ENCODE peak calls at places on chromosomes 5 and 9, in six cellular contexts. A is psoas muscle, X is lower lobe of right lung, N is uterus, F is A549, R is heart left ventricle. V is an unnamed sample.

GRCh38 chr9:71980266-71981018 is 69.0 kb downstream of the C9orf85 start:
- DNase-seq in A (no peak), X (no peak), N (no peak), F (no peak), R (no peak), V (no peak)

GRCh38 chr9:82808478-82808877 is 254.5 kb downstream of the RASEF start:
- DNase-seq in A (no peak), X (no peak), N (no peak), F (no peak), R (no peak), V (no peak)

GRCh38 chr5:73198833-73199592 is 26.0 kb downstream of the TMEM174 start:
- DNase-seq in A (no peak), X (no peak), N (no peak), F (no peak), R (no peak), V (no peak)

GRCh38 chr9:112755675-112756074 is 5.1 kb downstream of the SNX30 start:
- DNase-seq in A (no peak), X (no peak), N (no peak), F (no peak), R (no peak), V (no peak)

GRCh38 chr9:88753691-88754367 is 218.9 kb downstream of the NXNL2 start:
- DNase-seq in A (no peak), X (no peak), N (no peak), F (no peak), R (no peak), V (no peak)

GRCh38 chr5:178786859-178787499 is 56.5 kb upstream of the ZNF354A start:
- DNase-seq in A (no peak), X (no peak), N (peak; percentile 49), F (peak; percentile 86), R (no peak), V (no peak)

GRCh38 chr5:90747693-90748092 is 189.1 kb downstream of the ADGRV1 start:
- DNase-seq in A (no peak), X (no peak), N (no peak), F (no peak), R (no peak), V (no peak)

GRCh38 chr9:111648066-111648465 is 13.3 kb upstream of the GNG10 start:
- DNase-seq in A (no peak), X (no peak), N (no peak), F (no peak), R (no peak), V (no peak)

GRCh38 chr5:52767217-52767743 is 20.4 kb upstream of the ITGA1 start:
- DNase-seq in A (no peak), X (no peak), N (no peak), F (no peak), R (no peak), V (no peak)

GRCh38 chr5:10354048-10354872 is 765 bp downstream of the MARCHF6 start:
- DNase-seq in A (peak; percentile 36), X (peak; percentile 59), N (no peak), F (peak; percentile 74), R (peak; percentile 68), V (peak; percentile 60)

GRCh38 chr9:136644593-136645342 is 17.9 kb upstream of the EGFL7 start:
- DNase-seq in A (peak; percentile 75), X (peak; percentile 90), N (peak; percentile 67), F (no peak), R (peak; percentile 96), V (no peak)

GRCh38 chr9:100428871-100429654 is 2.1 kb downstream of the MSANTD3 start:
- DNase-seq in A (no peak), X (no peak), N (peak; percentile 66), F (peak; percentile 94), R (no peak), V (peak; percentile 80)
- H3K27ac ChIP-seq in A (peak overlapping the region; percentile 91), X (no peak overlapping the region), N (peak overlapping the region; percentile 97), F (peak overlapping the region; percentile 99), R (peak overlapping the region; percentile 88), V (peak overlapping the region; percentile 94)

DNA sequence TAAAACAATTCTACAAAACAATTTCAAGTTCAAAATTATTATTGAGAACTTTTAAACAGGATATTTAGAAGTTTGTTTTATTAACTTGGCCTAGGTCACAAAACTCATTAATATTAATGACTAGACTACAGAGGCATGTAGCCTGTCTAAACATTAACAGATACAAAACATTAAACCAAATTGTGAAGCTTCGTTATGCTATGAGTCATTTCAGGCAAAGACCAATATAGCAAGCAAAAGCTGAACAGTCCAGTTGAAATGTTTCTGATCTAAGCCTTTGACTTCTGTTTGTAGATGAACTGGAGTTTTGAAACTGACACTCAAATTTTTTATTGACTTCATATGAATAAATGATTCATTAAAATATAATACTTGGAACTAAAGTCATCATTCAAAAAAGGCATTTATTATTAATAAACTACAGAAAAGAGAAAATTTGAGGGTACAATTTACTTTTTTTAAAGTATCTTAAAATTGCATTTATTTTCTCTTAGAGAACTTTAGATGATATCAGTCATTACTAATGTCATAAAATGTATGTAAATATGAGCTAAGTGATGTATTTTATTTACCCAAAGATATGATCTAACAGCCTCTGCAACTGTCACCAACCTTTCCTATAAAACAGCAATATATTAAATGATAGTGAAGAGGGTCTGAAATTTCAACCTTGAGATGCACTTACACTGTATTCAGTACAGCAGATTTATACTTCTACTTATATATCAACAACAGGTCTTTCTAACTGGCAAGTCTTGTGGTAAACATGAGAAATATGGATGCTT is 188.8 kb downstream of the COMMD10 start:
- DNase-seq in A (no peak), X (no peak), N (no peak), F (no peak), R (no peak), V (no peak)
- H3K27ac ChIP-seq in A (no peak overlapping the region), X (no peak overlapping the region), N (no peak overlapping the region), F (no peak overlapping the region), R (no peak overlapping the region), V (no peak overlapping the region)

GRCh38 chr9:116156621-116157314 is 3.2 kb downstream of the PAPPA start:
- DNase-seq in A (peak; percentile 64), X (no peak), N (peak; percentile 85), F (peak; percentile 85), R (peak; percentile 81), V (peak; percentile 65)
- H3K27ac ChIP-seq in A (peak overlapping the region; percentile 73), X (peak overlapping the region; percentile 39), N (peak overlapping the region; percentile 93), F (peak overlapping the region; percentile 99), R (peak overlapping the region; percentile 77), V (peak overlapping the region; percentile 48)

DNA sequence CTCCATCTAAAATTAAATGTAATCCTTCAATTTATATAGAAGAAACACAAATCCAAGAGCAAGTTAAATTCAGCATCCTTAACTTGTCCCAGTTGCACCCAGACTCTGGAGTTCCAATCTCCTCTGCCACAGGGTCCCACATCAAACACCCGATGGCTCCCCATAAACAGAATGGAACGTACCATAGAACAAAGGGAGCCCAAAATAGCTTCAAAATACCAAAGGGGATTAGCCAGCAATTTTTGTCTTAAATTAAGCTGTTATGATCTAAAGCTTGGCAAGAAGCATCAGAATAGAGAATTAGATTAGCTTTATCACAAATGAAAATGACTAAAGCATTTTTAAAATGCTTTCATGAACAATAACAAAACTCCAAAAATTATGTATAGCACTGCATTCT is 112.8 kb downstream of the FANCC start:
- DNase-seq in A (no peak), X (no peak), N (no peak), F (no peak), R (no peak), V (peak; percentile 16)
- H3K27ac ChIP-seq in A (no peak overlapping the region), X (no peak overlapping the region), N (no peak overlapping the region), F (no peak overlapping the region), R (no peak overlapping the region), V (no peak overlapping the region)

GRCh38 chr5:143564417-143564816 is 160.9 kb upstream of the NR3C1 start:
- DNase-seq in A (no peak), X (no peak), N (no peak), F (no peak), R (no peak), V (no peak)

GRCh38 chr5:143559586-143559985 is 156.1 kb upstream of the NR3C1 start:
- DNase-seq in A (no peak), X (no peak), N (no peak), F (no peak), R (no peak), V (no peak)

GRCh38 chr5:143560378-143560777 is 156.9 kb upstream of the NR3C1 start:
- DNase-seq in A (no peak), X (no peak), N (no peak), F (no peak), R (no peak), V (no peak)

GRCh38 chr5:143562935-143563334 is 159.4 kb upstream of the NR3C1 start:
- DNase-seq in A (no peak), X (no peak), N (no peak), F (peak; percentile 78), R (no peak), V (no peak)

DNA sequence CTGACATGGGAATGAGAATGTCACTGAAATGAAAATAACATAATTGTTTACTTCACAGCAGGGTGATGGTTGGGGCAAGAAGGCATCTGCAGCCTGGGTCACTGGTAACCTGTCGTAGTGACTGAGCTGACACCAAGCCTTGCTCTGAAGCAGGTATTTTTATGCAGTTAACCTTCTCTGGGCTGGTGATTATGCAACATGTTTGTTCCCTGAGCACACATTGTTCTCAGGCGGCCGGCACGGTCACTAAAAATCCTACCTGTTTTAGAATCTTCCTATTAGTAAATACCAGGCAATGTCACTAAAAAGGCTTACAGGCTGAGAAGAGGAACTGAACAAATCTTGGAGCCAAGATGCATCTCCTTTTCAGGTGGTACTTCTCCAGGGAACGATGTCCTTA is 157.8 kb upstream of the NR3C1 start:
- DNase-seq in A (no peak), X (no peak), N (no peak), F (no peak), R (no peak), V (no peak)
- H3K27ac ChIP-seq in A (no peak overlapping the region), X (no peak overlapping the region), N (no peak overlapping the region), F (peak overlapping the region; percentile 44), R (no peak overlapping the region), V (no peak overlapping the region)

GRCh38 chr5:114411380-114411931 is 49.6 kb downstream of the KCNN2 start:
- DNase-seq in A (no peak), X (no peak), N (no peak), F (no peak), R (no peak), V (no peak)

GRCh38 chr5:114402206-114402605 is 40.3 kb downstream of the KCNN2 start:
- DNase-seq in A (no peak), X (no peak), N (no peak), F (no peak), R (no peak), V (no peak)

GRCh38 chr5:114408847-114409246 is 47.0 kb downstream of the KCNN2 start:
- DNase-seq in A (no peak), X (no peak), N (no peak), F (no peak), R (no peak), V (no peak)

GRCh38 chr5:114412509-114413171 is 50.8 kb downstream of the KCNN2 start:
- DNase-seq in A (no peak), X (no peak), N (no peak), F (no peak), R (no peak), V (no peak)

DNA sequence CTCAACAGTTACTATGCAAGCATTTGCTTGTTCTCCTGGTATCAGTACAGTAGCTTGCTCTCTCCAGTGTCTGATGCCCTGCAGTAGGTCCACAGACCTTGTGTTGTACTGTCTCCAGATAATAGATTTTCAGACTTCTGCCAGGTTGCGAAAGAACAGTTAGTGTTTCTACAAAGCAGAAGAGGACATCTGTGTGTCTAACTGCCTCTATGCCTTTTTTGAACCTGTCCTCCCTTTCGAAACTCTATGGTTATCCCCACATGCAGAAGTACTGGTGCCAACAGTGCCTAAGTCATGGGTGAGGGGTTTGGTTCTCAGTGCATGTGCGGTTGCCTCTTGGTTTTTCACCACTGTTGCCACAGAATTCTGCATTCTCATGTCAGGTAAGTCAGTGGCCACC is 45.9 kb downstream of the KCNN2 start:
- DNase-seq in A (no peak), X (no peak), N (no peak), F (no peak), R (no peak), V (no peak)
- H3K27ac ChIP-seq in A (no peak overlapping the region), X (no peak overlapping the region), N (no peak overlapping the region), F (no peak overlapping the region), R (no peak overlapping the region), V (no peak overlapping the region)

GRCh38 chr5:143705416-143705815 is 106.5 kb upstream of the HMHB1 start:
- DNase-seq in A (no peak), X (no peak), N (no peak), F (no peak), R (no peak), V (no peak)
- H3K27ac ChIP-seq in A (no peak overlapping the region), X (no peak overlapping the region), N (no peak overlapping the region), F (no peak overlapping the region), R (no peak overlapping the region), V (no peak overlapping the region)

V was measured in SJSA1.